ENCODE peak calls at places on chromosomes 2 and 18, in four cellular contexts. D is activated CD8-positive, alpha-beta T cell treated with anti-CD3 and anti-CD28 coated beads for 36 hours; P is dorsolateral prefrontal cortex; H is fibroblast of villous mesenchyme. W is an unnamed sample.

GRCh38 chr2:101486258-101486701 is 11.4 kb upstream of the RFX8 start:
- DNase-seq in D (peak), P (no peak), H (no peak), W (no peak)

GRCh38 chr2:237222178-237222577 is 136.5 kb downstream of the COPS8 start:
- DNase-seq in D (no peak), P (no peak), H (peak), W (no peak)

GRCh38 chr2:222738759-222739292 is 67.4 kb downstream of the MOGAT1 start:
- DNase-seq in D (peak), P (no peak), H (no peak), W (no peak)

GRCh38 chr2:75602724-75603342 is 42.1 kb upstream of the EVA1A start:
- DNase-seq in D (no peak), P (no peak), H (peak), W (no peak)

GRCh38 chr2:229071292-229071976 is 199.7 kb downstream of the PID1 start:
- DNase-seq in D (no peak), P (no peak), H (peak), W (no peak)

GRCh38 chr2:179974743-179975142 is 32.4 kb downstream of the CWC22 start:
- DNase-seq in D (no peak), P (no peak), H (peak), W (no peak)

GRCh38 chr2:219452361-219453317 is 18.0 kb downstream of the SPEG start:
- DNase-seq in D (no peak), P (peak), H (peak), W (no peak)

GRCh38 chr18:58263055-58263732 is 219.2 kb downstream of the NEDD4L start:
- DNase-seq in D (no peak), P (no peak), H (peak), W (no peak)

GRCh38 chr18:23438608-23439366 is 14.3 kb upstream of the RIOK3 start:
- DNase-seq in D (peak), P (no peak), H (no peak), W (no peak)

GRCh38 chr18:52200891-52201663 is 138.9 kb upstream of the DCC start:
- DNase-seq in D (no peak), P (no peak), H (no peak), W (no peak)

GRCh38 chr2:37415128-37415817 is 70.8 kb downstream of the QPCT start:
- DNase-seq in D (no peak), P (no peak), H (peak), W (no peak)

GRCh38 chr18:41936471-41937134 is 18.4 kb upstream of the PIK3C3 start:
- DNase-seq in D (no peak), P (no peak), H (no peak), W (no peak)

GRCh38 chr2:158099716-158100115 is 2.0 kb upstream of the UPP2 start:
- DNase-seq in D (no peak), P (no peak), H (no peak), W (no peak)

GRCh38 chr18:35178260-35178659 is 62.6 kb upstream of the ZNF397 start:
- DNase-seq in D (peak), P (no peak), H (peak), W (no peak)

GRCh38 chr2:224925066-224925821 is 117.0 kb downstream of the DOCK10 start:
- DNase-seq in D (no peak), P (no peak), H (no peak), W (no peak)

GRCh38 chr18:56575819-56576663 is 62.4 kb downstream of the TXNL1 start:
- DNase-seq in D (no peak), P (no peak), H (peak), W (peak)

GRCh38 chr18:23689616-23690504 is 607 bp downstream of the LAMA3 start:
- DNase-seq in D (peak), P (no peak), H (no peak), W (no peak)

GRCh38 chr18:54089749-54090459 is 134.6 kb downstream of the MBD2 start:
- DNase-seq in D (no peak), P (no peak), H (no peak), W (no peak)

GRCh38 chr2:23689891-23690290 is 237.0 kb downstream of the ATAD2B start:
- DNase-seq in D (no peak), P (no peak), H (no peak), W (no peak)

GRCh38 chr2:30115141-30115980 is 31.4 kb upstream of the YPEL5 start:
- DNase-seq in D (peak), P (peak), H (peak), W (peak)

GRCh38 chr2:233165895-233166661 is 85.4 kb upstream of the ATG16L1 start:
- DNase-seq in D (peak), P (no peak), H (peak), W (no peak)

GRCh38 chr2:9985531-9985930 is 34.0 kb downstream of the GRHL1 start:
- DNase-seq in D (no peak), P (no peak), H (no peak), W (no peak)

GRCh38 chr2:21228041-21228895 is 104.5 kb downstream of the TDRD15 start:
- DNase-seq in D (no peak), P (no peak), H (no peak), W (no peak)

GRCh38 chr2:101406867-101407266 is 19.6 kb upstream of the CREG2 start:
- DNase-seq in D (no peak), P (no peak), H (peak), W (no peak)

GRCh38 chr2:46954951-46955571 is 39.5 kb upstream of the MCFD2 start:
- DNase-seq in D (no peak), P (no peak), H (peak), W (no peak)

GRCh38 chr18:74522635-74523548 is 11.4 kb upstream of the CNDP1 start:
- DNase-seq in D (no peak), P (no peak), H (peak), W (no peak)

GRCh38 chr2:53827398-53828175 is 32.2 kb downstream of the GPR75 start:
- DNase-seq in D (no peak), P (no peak), H (no peak), W (no peak)

GRCh38 chr2:120175000-120175581 is 48.1 kb downstream of the TMEM185B start:
- DNase-seq in D (no peak), P (no peak), H (peak), W (peak)

GRCh38 chr2:148124271-148124670 is 103.4 kb downstream of the MBD5 start:
- DNase-seq in D (no peak), P (no peak), H (no peak), W (no peak)

GRCh38 chr2:117972466-117973123 is 41.3 kb downstream of the CCDC93 start:
- DNase-seq in D (no peak), P (no peak), H (no peak), W (no peak)

GRCh38 chr2:65420712-65421431 is 11.5 kb downstream of the SPRED2 start:
- DNase-seq in D (no peak), P (no peak), H (peak), W (no peak)

GRCh38 chr2:222944971-222945740 is 84.3 kb downstream of the ACSL3 start:
- DNase-seq in D (no peak), P (no peak), H (no peak), W (no peak)

GRCh38 chr2:108905906-108906305 is 83.1 kb downstream of the EDAR start:
- DNase-seq in D (no peak), P (no peak), H (no peak), W (no peak)

GRCh38 chr2:171161425-171162289 is 964 bp upstream of the TLK1 start:
- DNase-seq in D (no peak), P (no peak), H (no peak), W (no peak)

GRCh38 chr2:72887032-72887835 is at the start of gene SPR:
- DNase-seq in D (peak), P (peak), H (peak), W (peak)

DNA sequence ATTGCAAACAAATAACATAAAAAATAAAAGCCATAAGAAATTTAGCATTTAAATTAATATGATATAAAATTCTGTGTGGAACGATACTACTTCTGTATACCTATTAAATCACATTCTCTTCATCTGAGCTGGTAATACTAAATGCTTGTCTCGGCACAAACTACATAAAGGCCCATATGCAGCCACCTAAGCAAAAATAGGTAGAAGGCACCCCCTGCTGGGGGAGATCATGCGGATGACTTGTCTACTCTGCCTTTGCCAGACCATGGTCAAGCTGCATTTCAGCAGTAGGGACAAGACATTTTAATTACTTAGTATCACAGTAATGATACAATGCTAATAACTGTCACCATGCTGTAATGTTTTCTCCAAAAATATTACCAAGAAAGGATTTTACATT is 108.0 kb downstream of the CDH19 start:
- DNase-seq in D (peak), P (peak), H (peak), W (peak)
- TF ChIP-seq CTCF in D (no peak), P (peak), H (no peak), W (peak)

GRCh38 chr2:140814141-140814540 is 1316.7 kb downstream of the LRP1B start:
- DNase-seq in D (no peak), P (no peak), H (no peak), W (no peak)

GRCh38 chr2:140804682-140805235 is 1326.1 kb downstream of the LRP1B start:
- DNase-seq in D (no peak), P (no peak), H (no peak), W (no peak)

GRCh38 chr2:140808211-140808610 is 1322.6 kb downstream of the LRP1B start:
- DNase-seq in D (no peak), P (no peak), H (no peak), W (no peak)

DNA sequence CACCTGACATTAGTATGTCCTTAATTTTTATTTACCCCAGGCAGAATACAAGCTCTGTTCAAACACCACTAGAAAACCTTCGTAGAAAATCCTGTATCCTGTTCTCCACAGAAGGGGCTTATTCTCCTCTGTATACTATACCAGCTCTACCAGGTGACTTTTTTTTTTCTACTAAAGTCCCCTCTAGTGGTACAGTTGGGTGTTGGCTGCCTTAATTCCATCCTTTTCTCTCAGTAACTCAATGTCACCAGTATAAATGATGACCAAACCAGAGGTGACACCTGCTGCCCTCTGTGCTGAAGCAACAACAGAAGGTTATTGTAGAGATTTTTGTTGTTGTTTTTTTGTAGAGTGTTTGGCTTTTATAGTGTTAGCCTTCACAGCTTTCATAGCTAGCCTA is 1322.0 kb downstream of the LRP1B start:
- DNase-seq in D (no peak), P (no peak), H (no peak), W (no peak)
- TF ChIP-seq CTCF in D (no peak), P (no peak), H (no peak), W (no peak)

GRCh38 chr2:142291964-142292363 is 161.1 kb upstream of the LRP1B start:
- DNase-seq in D (no peak), P (no peak), H (no peak), W (no peak)

GRCh38 chr2:142290931-142291330 is 160.1 kb upstream of the LRP1B start:
- DNase-seq in D (no peak), P (no peak), H (no peak), W (no peak)

GRCh38 chr2:142285480-142285879 is 154.7 kb upstream of the LRP1B start:
- DNase-seq in D (no peak), P (no peak), H (no peak), W (no peak)

GRCh38 chr2:142280846-142281245 is 150.0 kb upstream of the LRP1B start:
- DNase-seq in D (no peak), P (no peak), H (no peak), W (no peak)

DNA sequence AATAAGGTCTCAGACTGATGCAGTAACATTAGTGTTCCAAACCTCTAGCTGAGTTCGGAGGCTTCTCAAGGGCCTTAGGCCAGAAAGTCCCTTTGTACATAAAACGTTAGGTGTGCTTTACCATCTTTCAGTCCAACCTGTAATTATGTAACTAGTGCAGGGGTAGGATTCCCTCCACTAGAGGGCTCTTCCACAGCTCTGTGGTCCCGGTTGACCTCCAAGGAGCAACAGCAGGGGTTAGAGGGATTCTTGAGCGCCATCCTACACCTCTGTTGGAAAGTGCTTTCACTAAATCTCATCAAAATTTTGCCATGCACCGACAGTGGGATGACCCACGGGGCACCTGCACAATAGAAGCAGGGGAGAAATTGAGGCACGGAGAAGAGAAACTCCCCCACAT is 155.8 kb upstream of the LRP1B start:
- DNase-seq in D (no peak), P (no peak), H (no peak), W (no peak)
- TF ChIP-seq CTCF in D (no peak), P (no peak), H (no peak), W (peak)

GRCh38 chr2:127674241-127675209 is 805 bp downstream of the LIMS2 start:
- DNase-seq in D (peak), P (no peak), H (no peak), W (peak)

GRCh38 chr2:127678531-127678930 is 3.2 kb upstream of the LIMS2 start:
- DNase-seq in D (no peak), P (no peak), H (no peak), W (no peak)

GRCh38 chr2:127673304-127674069 is 1.8 kb downstream of the LIMS2 start:
- DNase-seq in D (no peak), P (no peak), H (no peak), W (no peak)

GRCh38 chr2:127676906-127677305 is 1.6 kb upstream of the LIMS2 start:
- DNase-seq in D (no peak), P (no peak), H (no peak), W (peak)

DNA sequence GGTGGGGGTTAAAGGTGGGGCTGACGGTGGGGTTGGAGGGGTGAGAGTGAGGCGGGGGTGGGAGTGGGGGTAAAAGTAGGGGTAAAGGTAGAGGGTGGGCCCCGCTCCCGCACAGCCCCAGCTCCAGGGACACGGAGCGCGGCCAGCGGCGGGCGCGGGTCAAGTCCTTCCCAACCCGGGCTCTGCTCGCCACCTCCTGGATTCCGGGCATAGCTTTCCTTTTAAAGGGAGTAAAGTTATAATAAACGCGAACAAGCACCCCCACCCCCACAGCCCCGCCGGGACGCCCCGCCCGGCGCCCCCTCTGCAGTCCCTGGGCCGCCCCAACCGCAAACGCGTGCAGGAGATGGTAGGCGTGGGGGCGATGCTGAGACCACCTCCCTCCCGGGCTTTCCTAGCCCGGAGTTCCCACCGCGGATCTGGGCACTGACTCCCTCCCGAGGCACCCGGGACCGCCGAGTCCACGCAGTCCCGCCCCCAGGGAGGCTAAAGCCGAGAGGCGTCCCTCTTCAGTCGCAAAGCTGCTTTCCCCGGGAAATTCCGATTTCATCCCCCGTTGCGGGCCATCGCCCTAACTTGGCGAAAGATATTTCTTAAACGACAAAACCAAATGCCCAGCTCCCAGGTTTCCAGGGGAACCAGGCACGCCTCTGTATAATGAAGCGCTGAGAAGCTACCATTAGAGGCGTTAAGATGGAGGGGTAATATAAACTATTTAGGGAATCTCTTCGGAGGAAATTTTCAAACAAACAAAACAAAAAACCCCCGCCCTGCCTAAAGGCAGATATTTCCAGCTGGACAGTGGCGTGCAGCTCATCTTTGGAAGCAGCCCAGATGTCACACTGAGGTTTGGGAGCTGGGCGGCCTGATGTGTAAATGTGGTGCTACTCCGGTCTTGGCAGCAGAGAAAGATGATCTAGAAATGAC is at the start of gene LIMS2:
- DNase-seq in D (no peak), P (no peak), H (peak), W (peak)
- TF ChIP-seq CTCF in D (no peak), P (peak), H (no peak), W (no peak)

GRCh38 chr2:119126650-119127049 is 31.9 kb downstream of the C1QL2 start:
- DNase-seq in D (peak), P (no peak), H (no peak), W (no peak)
- TF ChIP-seq CTCF in D (peak), P (peak), H (peak), W (peak)

GRCh38 chr2:209523041-209523740 is 99.3 kb downstream of the MAP2 start:
- DNase-seq in D (no peak), P (no peak), H (no peak), W (no peak)
- TF ChIP-seq CTCF in D (no peak), P (no peak), H (no peak), W (no peak)

GRCh38 chr2:204871246-204871953 is 326.1 kb downstream of the PARD3B start:
- DNase-seq in D (no peak), P (no peak), H (peak), W (no peak)
- TF ChIP-seq CTCF in D (peak), P (peak), H (peak), W (peak)

GRCh38 chr2:167332358-167332757 is 444.1 kb downstream of the XIRP2 start:
- DNase-seq in D (no peak), P (no peak), H (no peak), W (no peak)

GRCh38 chr2:167331636-167332232 is 443.5 kb downstream of the XIRP2 start:
- DNase-seq in D (peak), P (no peak), H (no peak), W (no peak)

GRCh38 chr2:167335627-167336026 is 447.3 kb downstream of the XIRP2 start:
- DNase-seq in D (no peak), P (no peak), H (no peak), W (no peak)

GRCh38 chr2:167334343-167334742 is 446.1 kb downstream of the XIRP2 start:
- DNase-seq in D (no peak), P (no peak), H (no peak), W (no peak)

GRCh38 chr2:167333245-167333644 is 445.0 kb downstream of the XIRP2 start:
- DNase-seq in D (no peak), P (no peak), H (no peak), W (no peak)
- TF ChIP-seq CTCF in D (no peak), P (no peak), H (no peak), W (no peak)

W was measured in D721Med.